ENCODE peak calls at places on chromosomes 12 and 14, in nine cellular contexts. Y is brain microvascular endothelial cell; P is adrenal gland; B is pancreas; G is GM10248; Q is left cardiac atrium; I is EL; J is HTR-8/SVneo; U is CD8-positive, alpha-beta T cell. V is an unnamed sample.

GRCh38 chr14:74593241-74593985 is 18.6 kb downstream of the LTBP2 start:
- DNase-seq in U (no peak), P (no peak), G (no peak), B (no peak), Q (no peak), J (no peak), I (no peak), Y (no peak), V (no peak)

GRCh38 chr14:77979666-77980351 is 179.9 kb downstream of the ADCK1 start:
- DNase-seq in G (no peak), U (no peak), B (no peak), Y (no peak), Q (no peak), I (peak), P (no peak), J (no peak), V (no peak)

GRCh38 chr14:72759670-72760069 is 134.2 kb downstream of the DPF3 start:
- DNase-seq in J (no peak), Q (no peak), I (no peak), P (no peak), Y (no peak), B (no peak), G (no peak), U (no peak), V (no peak)

GRCh38 chr14:56463491-56463890 is 116.1 kb upstream of the TMEM260 start:
- DNase-seq in J (no peak), Y (no peak), I (no peak), U (no peak), P (no peak), B (no peak), G (no peak), Q (no peak), V (no peak)

GRCh38 chr12:4037747-4038312 is 164.6 kb upstream of the PARP11 start:
- DNase-seq in G (no peak), I (peak), J (peak), Y (peak), Q (peak), B (no peak), U (peak), P (peak), V (peak)

GRCh38 chr14:28058012-28058296 is 708.6 kb upstream of the FOXG1 start:
- DNase-seq in I (no peak), G (no peak), U (no peak), P (no peak), J (no peak), Y (no peak), Q (no peak), B (no peak), V (no peak)

GRCh38 chr14:61322011-61322798 is 826 bp downstream of the PRKCH start:
- DNase-seq in I (no peak), U (peak), B (peak), P (no peak), J (no peak), Q (peak), G (no peak), Y (no peak), V (no peak)

GRCh38 chr12:100404769-100405407 is 48.0 kb downstream of the SLC17A8 start:
- DNase-seq in I (peak), B (peak), Q (no peak), U (peak), Y (peak), G (peak), P (no peak), J (peak), V (no peak)

GRCh38 chr12:114668905-114669304 is 15.1 kb downstream of the TBX3 start:
- DNase-seq in I (no peak), U (no peak), Q (no peak), P (no peak), J (no peak), B (no peak), G (no peak), Y (no peak), V (no peak)

GRCh38 chr12:70190252-70191010 is 52.8 kb upstream of the CNOT2 start:
- DNase-seq in G (no peak), P (no peak), J (no peak), Y (peak), U (no peak), I (peak), Q (no peak), B (no peak), V (no peak)

GRCh38 chr14:61973981-61974380 is 211.8 kb downstream of the SNAPC1 start:
- DNase-seq in G (no peak), P (no peak), Q (no peak), I (peak), U (no peak), Y (peak), J (peak), B (peak), V (no peak)

GRCh38 chr12:22256634-22257033 is 77.9 kb downstream of the ST8SIA1 start:
- DNase-seq in B (no peak), G (no peak), U (no peak), P (no peak), Y (no peak), J (no peak), Q (no peak), I (no peak), V (no peak)

GRCh38 chr12:32483499-32483898 is 84.1 kb downstream of the FGD4 start:
- DNase-seq in Y (no peak), Q (no peak), G (no peak), U (no peak), P (peak), J (no peak), I (no peak), B (no peak), V (no peak)

GRCh38 chr12:726281-727140 is 25.9 kb upstream of the WNK1 start:
- DNase-seq in G (no peak), Y (no peak), Q (no peak), I (peak), P (peak), U (peak), J (no peak), B (no peak), V (no peak)

GRCh38 chr12:61504396-61505115 is 755.6 kb upstream of the USP15 start:
- DNase-seq in P (no peak), Q (no peak), J (no peak), I (no peak), U (no peak), Y (no peak), B (no peak), G (no peak), V (no peak)

GRCh38 chr14:24054324-24054641 is 2.5 kb downstream of the CARMIL3 start:
- DNase-seq in G (no peak), I (no peak), J (no peak), Y (no peak), U (no peak), B (no peak), P (no peak), Q (no peak), V (no peak)

GRCh38 chr14:103527408-103528157 is 1.4 kb upstream of the TRMT61A start:
- DNase-seq in Q (no peak), J (no peak), I (peak), P (no peak), U (no peak), Y (peak), B (no peak), G (peak), V (no peak)

GRCh38 chr14:49999216-49999761 is 106.4 kb downstream of the ARF6 start:
- DNase-seq in U (peak), B (no peak), J (no peak), Y (peak), G (peak), I (peak), Q (peak), P (peak), V (peak)

GRCh38 chr12:7376196-7376595 is 67.8 kb downstream of the CD163L1 start:
- DNase-seq in Y (peak), I (peak), U (no peak), Q (no peak), P (no peak), J (no peak), B (no peak), G (no peak), V (no peak)

GRCh38 chr12:11668611-11669010 is 19.1 kb downstream of the ETV6 start:
- DNase-seq in P (no peak), J (no peak), Q (no peak), G (no peak), B (no peak), U (no peak), I (no peak), Y (no peak), V (no peak)

GRCh38 chr12:128250091-128250490 is 16.9 kb upstream of the TMEM132C start:
- DNase-seq in G (no peak), B (no peak), P (no peak), Q (no peak), J (no peak), Y (no peak), U (no peak), I (no peak), V (no peak)

GRCh38 chr12:12398026-12398859 is 41.4 kb downstream of the BORCS5 start:
- DNase-seq in G (no peak), Q (peak), P (no peak), J (peak), B (no peak), I (peak), Y (peak), U (no peak), V (peak)

GRCh38 chr12:61808856-61809255 is 451.3 kb upstream of the USP15 start:
- DNase-seq in J (no peak), Y (peak), U (no peak), Q (no peak), B (no peak), I (no peak), G (no peak), P (no peak), V (no peak)

GRCh38 chr14:104794099-104794498 is 1.4 kb downstream of the AKT1 start:
- DNase-seq in Y (peak), Q (peak), G (peak), J (no peak), P (peak), I (peak), B (no peak), U (peak), V (no peak)

GRCh38 chr12:53807322-53807721 is 55.5 kb upstream of the CISTR start:
- DNase-seq in Q (no peak), Y (no peak), B (no peak), P (no peak), J (no peak), I (no peak), U (no peak), G (no peak), V (no peak)

GRCh38 chr12:46818654-46819053 is 7.1 kb downstream of the SLC38A4 start:
- DNase-seq in J (no peak), G (no peak), I (no peak), B (no peak), U (no peak), Q (no peak), Y (no peak), P (no peak), V (no peak)

GRCh38 chr14:49206832-49207231 is 379.3 kb downstream of the RPS29 start:
- DNase-seq in J (no peak), I (no peak), U (no peak), P (no peak), Y (no peak), G (no peak), Q (no peak), B (no peak), V (no peak)

GRCh38 chr14:24889843-24890242 is 160.1 kb downstream of the STXBP6 start:
- DNase-seq in Y (no peak), Q (no peak), P (no peak), G (no peak), J (no peak), B (no peak), I (peak), U (no peak), V (no peak)

GRCh38 chr14:72646861-72647528 is 246.9 kb downstream of the DPF3 start:
- DNase-seq in G (no peak), I (peak), B (no peak), J (no peak), P (no peak), Q (no peak), Y (no peak), U (no peak), V (no peak)

GRCh38 chr14:32073537-32074189 is 3.4 kb upstream of the ARHGAP5 start:
- DNase-seq in B (no peak), J (peak), Q (no peak), I (peak), Y (peak), U (peak), P (peak), G (peak), V (no peak)

GRCh38 chr12:22925593-22925992 is 300.6 kb downstream of the ETNK1 start:
- DNase-seq in U (no peak), I (no peak), B (no peak), Q (no peak), J (no peak), Y (no peak), P (no peak), G (no peak), V (no peak)

GRCh38 chr14:26730929-26731618 is 133.2 kb upstream of the NOVA1 start:
- DNase-seq in Y (no peak), P (no peak), B (no peak), Q (no peak), J (peak), I (no peak), U (no peak), G (no peak), V (no peak)

GRCh38 chr14:41865894-41866293 is 259.2 kb downstream of the LRFN5 start:
- DNase-seq in J (no peak), B (no peak), U (no peak), I (no peak), Y (no peak), Q (no peak), G (no peak), P (no peak), V (no peak)

GRCh38 chr12:52082988-52083637 is 3.6 kb downstream of the SMIM41 start:
- DNase-seq in Y (peak), U (peak), P (peak), B (peak), I (peak), Q (peak), G (peak), J (peak), V (peak)

GRCh38 chr12:38906482-38907170 is 1.2 kb upstream of the CPNE8 start:
- DNase-seq in I (peak), U (peak), B (peak), J (peak), Q (peak), G (peak), P (peak), Y (peak), V (peak)

GRCh38 chr12:53214221-53214620 is 7.2 kb upstream of the ITGB7 start:
- DNase-seq in U (no peak), J (no peak), B (no peak), I (no peak), G (no peak), Q (no peak), Y (no peak), P (no peak), V (no peak)